ENCODE peak calls at places on chromosomes 11 and 22, in six cellular contexts. J is choroid plexus epithelial cell, U is cardiac fibroblast, N is ovary, Q is suprapubic skin, P is fibroblast of pulmonary artery. S is an unnamed sample.

GRCh38 chr22:19998232-19998951 is 18.2 kb downstream of the ARVCF start:
- DNase-seq in Q (no peak), U (no peak), J (peak; percentile 26), N (no peak), P (no peak), S (no peak)

GRCh38 chr11:125995313-125995712 is 49.5 kb downstream of the VSIG10L2 start:
- DNase-seq in N (no peak), Q (no peak), P (no peak), U (no peak), J (no peak), S (no peak)

GRCh38 chr11:69014084-69014935 is 1.3 kb upstream of the MRGPRF start:
- DNase-seq in Q (no peak), U (no peak), P (no peak), N (peak; percentile 92), J (peak; percentile 34), S (no peak)

GRCh38 chr22:23452231-23453010 is 127.7 kb downstream of the IGLL1 start:
- DNase-seq in N (peak; percentile 39), U (no peak), P (no peak), J (no peak), Q (no peak), S (no peak)

GRCh38 chr22:44025171-44026065 is 1.3 kb downstream of the PARVB start:
- DNase-seq in J (no peak), U (no peak), N (no peak), Q (no peak), P (no peak), S (no peak)

GRCh38 chr22:23225724-23226496 is 45.6 kb downstream of the BCR start:
- DNase-seq in Q (no peak), P (peak; percentile 73), N (no peak), U (peak; percentile 81), J (peak; percentile 51), S (peak; percentile 50)

GRCh38 chr11:109864161-109864661 is 229.0 kb upstream of the ZC3H12C start:
- DNase-seq in J (peak; percentile 4), Q (no peak), N (no peak), U (no peak), P (no peak), S (no peak)

GRCh38 chr22:43277091-43277490 is 66.1 kb downstream of the SCUBE1 start:
- DNase-seq in U (no peak), P (no peak), J (no peak), Q (no peak), N (no peak), S (no peak)

GRCh38 chr22:35045451-35045850 is 20.5 kb upstream of the ISX start:
- DNase-seq in N (no peak), U (no peak), P (no peak), J (no peak), Q (no peak), S (no peak)

GRCh38 chr22:27630754-27631153 is 170.8 kb downstream of the MN1 start:
- DNase-seq in P (no peak), N (no peak), J (no peak), Q (no peak), U (no peak), S (no peak)

GRCh38 chr22:36204641-36205032 is 3.0 kb upstream of the APOL4 start:
- DNase-seq in U (no peak), Q (no peak), J (no peak), P (no peak), N (no peak), S (no peak)

GRCh38 chr11:67059671-67060070 is 3.0 kb downstream of the RHOD start:
- DNase-seq in P (no peak), N (no peak), U (no peak), J (no peak), Q (no peak), S (no peak)

GRCh38 chr11:64752106-64752970 is 7.4 kb downstream of the PYGM start:
- DNase-seq in P (no peak), N (no peak), Q (no peak), U (no peak), J (no peak), S (no peak)

GRCh38 chr11:108985611-108986279 is 320.9 kb downstream of the DDX10 start:
- DNase-seq in J (peak; percentile 85), P (peak; percentile 74), U (peak; percentile 78), N (no peak), Q (no peak), S (peak; percentile 84)

GRCh38 chr11:12472401-12473065 is 95.2 kb downstream of the PARVA start:
- DNase-seq in Q (no peak), U (no peak), P (no peak), J (no peak), N (no peak), S (no peak)

GRCh38 chr11:96869207-96869606 is 479.4 kb downstream of the JRKL start:
- DNase-seq in U (peak; percentile 77), N (no peak), P (peak; percentile 88), J (no peak), Q (no peak), S (no peak)

GRCh38 chr11:114876231-114876630 is 197.9 kb downstream of the NXPE2 start:
- DNase-seq in J (no peak), N (no peak), P (no peak), U (no peak), Q (no peak), S (no peak)

GRCh38 chr11:68948948-68949347 is 31.8 kb downstream of the MRGPRD start:
- DNase-seq in U (no peak), J (no peak), Q (no peak), P (no peak), N (no peak), S (no peak)

GRCh38 chr11:71568707-71569349 is 3.5 kb downstream of the KRTAP5-10 start:
- DNase-seq in Q (no peak), N (no peak), U (peak; percentile 29), J (peak; percentile 16), P (peak; percentile 14), S (peak; percentile 20)

GRCh38 chr22:50396751-50397370 is 53.7 kb downstream of the PPP6R2 start:
- DNase-seq in N (no peak), J (no peak), U (no peak), P (no peak), Q (no peak), S (no peak)

GRCh38 chr22:49235463-49236300 is 592.0 kb downstream of the BRD1 start:
- DNase-seq in U (no peak), J (no peak), Q (no peak), P (no peak), N (no peak), S (no peak)

GRCh38 chr11:32870676-32871075 is 21.9 kb upstream of the QSER1 start:
- DNase-seq in U (no peak), P (peak; percentile 8), J (peak; percentile 18), Q (no peak), N (no peak), S (no peak)

GRCh38 chr22:21082248-21082647 is 36.5 kb downstream of the LRRC74B start:
- DNase-seq in Q (peak; percentile 26), U (no peak), J (no peak), N (no peak), P (peak; percentile 11), S (no peak)

GRCh38 chr11:134098566-134099184 is 29.8 kb downstream of the JAM3 start:
- DNase-seq in J (peak; percentile 30), U (no peak), N (no peak), P (no peak), Q (no peak), S (no peak)
- TF ChIP-seq CTCF in J (peak; percentile 43), U (peak; percentile 13), N (no peak), P (no peak), Q (no peak), S (no peak)

DNA sequence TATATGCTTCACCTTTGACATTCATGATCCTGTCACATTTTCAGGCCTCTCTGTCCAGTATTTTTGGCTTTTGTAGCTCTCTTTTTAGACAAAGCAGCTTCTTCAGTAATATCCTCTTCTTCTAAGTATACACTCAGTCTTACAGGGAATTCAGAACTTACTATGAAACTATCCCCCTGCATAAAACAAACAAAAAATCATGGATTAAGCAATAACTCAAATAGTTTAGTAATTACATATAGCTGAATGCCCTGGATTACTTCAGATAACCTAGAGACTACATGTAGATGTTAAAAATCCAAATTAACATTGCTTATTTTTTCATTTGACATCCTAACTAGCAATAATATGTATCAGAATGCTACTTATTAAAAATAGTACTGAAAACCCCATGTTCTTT is 5.2 kb downstream of the TAF1D start:
- DNase-seq in Q (no peak), U (peak; percentile 44), P (peak; percentile 45), J (peak; percentile 62), N (no peak), S (no peak)
- H3K4me3 ChIP-seq in Q (no peak overlapping the region), U (no peak overlapping the region), P (no peak overlapping the region), J (no peak overlapping the region), N (no peak overlapping the region), S (no peak overlapping the region)

GRCh38 chr11:117356126-117356761 is 28.6 kb downstream of the CEP164 start:
- DNase-seq in Q (no peak), J (no peak), U (no peak), P (no peak), N (no peak), S (no peak)
- TF ChIP-seq CTCF in Q (no peak), J (peak; percentile 5), U (no peak), P (no peak), N (no peak), S (no peak)

GRCh38 chr11:46237248-46238077 is 40.0 kb upstream of the CREB3L1 start:
- DNase-seq in N (peak; percentile 72), Q (peak; percentile 84), U (peak; percentile 95), J (peak; percentile 83), P (peak; percentile 92), S (peak; percentile 91)

GRCh38 chr11:46238078-46238966 is 39.1 kb upstream of the CREB3L1 start:
- DNase-seq in P (peak; percentile 85), Q (peak; percentile 83), N (peak; percentile 86), U (peak; percentile 62), J (peak; percentile 57), S (peak; percentile 66)

GRCh38 chr11:46238967-46239800 is 38.3 kb upstream of the CREB3L1 start:
- DNase-seq in J (peak; percentile 85), P (peak; percentile 90), N (peak; percentile 86), Q (peak; percentile 86), U (peak; percentile 86), S (peak; percentile 86)

GRCh38 chr11:46235777-46236688 is 41.4 kb upstream of the CREB3L1 start:
- DNase-seq in U (peak; percentile 72), N (no peak), P (peak; percentile 85), Q (no peak), J (peak; percentile 68), S (peak; percentile 18)

GRCh38 chr11:46236918-46237247 is 40.6 kb upstream of the CREB3L1 start:
- DNase-seq in N (no peak), Q (no peak), U (no peak), J (no peak), P (no peak), S (no peak)
- H3K4me3 ChIP-seq in N (no peak overlapping the region), Q (peak overlapping the region; percentile 59), U (no peak overlapping the region), J (peak overlapping the region; percentile 15), P (peak overlapping the region; percentile 66), S (no peak overlapping the region)

S was measured in foreskin fibroblast.